ENCODE peak calls at places on chromosomes 3 and 15, in five cellular contexts. E is sigmoid colon, J is heart left ventricle, A is ACHN, N is B cell. L is an unnamed sample.
A peak's percentile ranks its signal among the peaks of the same experiment; 100 is the strongest.

GRCh38 chr15:101058735-101059134 is 139.6 kb downstream of the LRRK1 start:
- DNase-seq in E (peak; percentile 22), J (no peak), A (no peak), N (no peak), L (no peak)

GRCh38 chr3:160564205-160564922 is 1.0 kb downstream of the KPNA4 start:
- DNase-seq in E (no peak), J (no peak), A (peak; percentile 7), N (peak; percentile 11), L (no peak)

GRCh38 chr15:57327985-57328471 is 48.3 kb upstream of the CGNL1 start:
- DNase-seq in E (no peak), J (no peak), A (peak; percentile 91), N (no peak), L (no peak)

GRCh38 chr3:129654126-129654525 is 47.6 kb upstream of the PLXND1 start:
- DNase-seq in E (no peak), J (no peak), A (no peak), N (no peak), L (no peak)

GRCh38 chr3:72487946-72488735 is 360.1 kb downstream of the SHQ1 start:
- DNase-seq in E (no peak), J (no peak), A (no peak), N (no peak), L (no peak)

GRCh38 chr3:37287776-37288175 is 113.4 kb upstream of the LRRFIP2 start:
- DNase-seq in E (no peak), J (no peak), A (no peak), N (no peak), L (no peak)

GRCh38 chr3:109270779-109271178 is 45.5 kb downstream of the DPPA2 start:
- DNase-seq in E (no peak), J (no peak), A (no peak), N (no peak), L (no peak)

GRCh38 chr3:119582178-119582577 is 2.9 kb downstream of the ADPRH start:
- DNase-seq in E (no peak), J (no peak), A (no peak), N (peak; percentile 29), L (no peak)

GRCh38 chr15:60906275-60906674 is 322.8 kb downstream of the RORA start:
- DNase-seq in E (no peak), J (no peak), A (no peak), N (no peak), L (no peak)

GRCh38 chr15:98667521-98668179 is 19.3 kb downstream of the IGF1R start:
- DNase-seq in E (no peak), J (no peak), A (no peak), N (no peak), L (no peak)

GRCh38 chr3:98901032-98901464 is 447 bp downstream of the DCBLD2 start:
- DNase-seq in E (peak; percentile 80), J (peak; percentile 54), A (peak; percentile 2), N (peak; percentile 41), L (no peak)

GRCh38 chr3:40055361-40055760 is 246.0 kb downstream of the MYRIP start:
- DNase-seq in E (no peak), J (no peak), A (no peak), N (no peak), L (no peak)

GRCh38 chr3:140711719-140712086 is 33.8 kb downstream of the TRIM42 start:
- DNase-seq in E (no peak), J (no peak), A (no peak), N (no peak), L (no peak)

GRCh38 chr15:40115670-40116093 is 7.0 kb upstream of the BMF start:
- DNase-seq in E (no peak), J (no peak), A (no peak), N (peak; percentile 86), L (no peak)

GRCh38 chr15:66851226-66852063 is 149.4 kb downstream of the SMAD6 start:
- DNase-seq in E (peak; percentile 94), J (peak; percentile 90), A (peak; percentile 75), N (peak; percentile 88), L (no peak)

GRCh38 chr3:140164156-140164555 is 229.2 kb downstream of the CLSTN2 start:
- DNase-seq in E (no peak), J (no peak), A (no peak), N (no peak), L (no peak)

GRCh38 chr3:166243511-166243910 is 406.3 kb upstream of the BCHE start:
- DNase-seq in E (no peak), J (no peak), A (no peak), N (no peak), L (no peak)